ENCODE peak calls at places on chromosomes 5 and 9, in five cellular contexts. One of them, this sample, is unnamed.

GRCh38 chr9:19232117-19232829 is 1.8 kb downstream of the DENND4C start:
- DNase-seq in heart left ventricle: no peak
- DNase-seq in lower leg skin: no peak
- DNase-seq in cardiac muscle cell: no peak
- DNase-seq in PC-9: no peak
- DNase-seq in this sample: no peak

GRCh38 chr5:123089971-123090640 is 1.1 kb downstream of the PRDM6 start:
- DNase-seq in cardiac muscle cell: peak
- DNase-seq in PC-9: no peak
- DNase-seq in lower leg skin: no peak
- DNase-seq in heart left ventricle: no peak
- DNase-seq in this sample: peak

GRCh38 chr5:104353371-104353770 is 790.8 kb upstream of the NUDT12 start:
- DNase-seq in heart left ventricle: no peak
- DNase-seq in cardiac muscle cell: no peak
- DNase-seq in PC-9: no peak
- DNase-seq in lower leg skin: no peak
- DNase-seq in this sample: no peak

GRCh38 chr5:56649569-56649968 is 165.8 kb upstream of the MAP3K1 start:
- DNase-seq in lower leg skin: no peak
- DNase-seq in cardiac muscle cell: no peak
- DNase-seq in heart left ventricle: peak
- DNase-seq in PC-9: no peak
- DNase-seq in this sample: no peak

GRCh38 chr5:61570767-61571166 is 238.7 kb downstream of the ZSWIM6 start:
- DNase-seq in cardiac muscle cell: no peak
- DNase-seq in lower leg skin: no peak
- DNase-seq in PC-9: no peak
- DNase-seq in heart left ventricle: no peak
- DNase-seq in this sample: no peak

GRCh38 chr9:120928015-120928719 is 1.6 kb upstream of the TRAF1 start:
- DNase-seq in heart left ventricle: peak
- DNase-seq in lower leg skin: no peak
- DNase-seq in cardiac muscle cell: no peak
- DNase-seq in PC-9: no peak
- DNase-seq in this sample: no peak

GRCh38 chr5:22372376-22372775 is 480.8 kb downstream of the CDH12 start:
- DNase-seq in lower leg skin: no peak
- DNase-seq in heart left ventricle: no peak
- DNase-seq in cardiac muscle cell: no peak
- DNase-seq in PC-9: no peak
- DNase-seq in this sample: no peak

GRCh38 chr5:12316812-12317211 is 412.6 kb upstream of the CTNND2 start:
- DNase-seq in cardiac muscle cell: no peak
- DNase-seq in heart left ventricle: no peak
- DNase-seq in lower leg skin: no peak
- DNase-seq in PC-9: peak
- DNase-seq in this sample: no peak

GRCh38 chr9:131382850-131383729 is 10.8 kb upstream of the PRRC2B start:
- DNase-seq in PC-9: peak
- DNase-seq in cardiac muscle cell: peak
- DNase-seq in heart left ventricle: peak
- DNase-seq in lower leg skin: no peak
- DNase-seq in this sample: no peak

GRCh38 chr9:129467004-129467588 is 153.8 kb downstream of the C9orf50 start:
- DNase-seq in PC-9: no peak
- DNase-seq in lower leg skin: no peak
- DNase-seq in cardiac muscle cell: no peak
- DNase-seq in heart left ventricle: no peak
- DNase-seq in this sample: no peak

GRCh38 chr9:105887679-105888078 is 193.3 kb downstream of the TMEM38B start:
- DNase-seq in lower leg skin: no peak
- DNase-seq in cardiac muscle cell: peak
- DNase-seq in PC-9: no peak
- DNase-seq in heart left ventricle: no peak
- DNase-seq in this sample: no peak

GRCh38 chr5:147818290-147818689 is 13.2 kb downstream of the SPINK1 start:
- DNase-seq in PC-9: no peak
- DNase-seq in heart left ventricle: no peak
- DNase-seq in cardiac muscle cell: peak
- DNase-seq in lower leg skin: no peak
- DNase-seq in this sample: no peak

GRCh38 chr9:36913393-36914211 is 120.5 kb downstream of the PAX5 start:
- DNase-seq in heart left ventricle: no peak
- DNase-seq in cardiac muscle cell: no peak
- DNase-seq in PC-9: no peak
- DNase-seq in lower leg skin: no peak
- DNase-seq in this sample: no peak

GRCh38 chr5:176625966-176626875 is 4.1 kb downstream of the SNCB start:
- DNase-seq in cardiac muscle cell: no peak
- DNase-seq in PC-9: no peak
- DNase-seq in heart left ventricle: no peak
- DNase-seq in lower leg skin: no peak
- DNase-seq in this sample: peak

GRCh38 chr9:5073701-5074100 is 88.6 kb downstream of the JAK2 start:
- DNase-seq in heart left ventricle: no peak
- DNase-seq in PC-9: no peak
- DNase-seq in cardiac muscle cell: no peak
- DNase-seq in lower leg skin: no peak
- DNase-seq in this sample: no peak
- TF ChIP-seq CTCF in heart left ventricle: no peak
- TF ChIP-seq CTCF in PC-9: no peak
- TF ChIP-seq CTCF in cardiac muscle cell: no peak
- TF ChIP-seq CTCF in lower leg skin: no peak
- TF ChIP-seq CTCF in this sample: no peak

DNA sequence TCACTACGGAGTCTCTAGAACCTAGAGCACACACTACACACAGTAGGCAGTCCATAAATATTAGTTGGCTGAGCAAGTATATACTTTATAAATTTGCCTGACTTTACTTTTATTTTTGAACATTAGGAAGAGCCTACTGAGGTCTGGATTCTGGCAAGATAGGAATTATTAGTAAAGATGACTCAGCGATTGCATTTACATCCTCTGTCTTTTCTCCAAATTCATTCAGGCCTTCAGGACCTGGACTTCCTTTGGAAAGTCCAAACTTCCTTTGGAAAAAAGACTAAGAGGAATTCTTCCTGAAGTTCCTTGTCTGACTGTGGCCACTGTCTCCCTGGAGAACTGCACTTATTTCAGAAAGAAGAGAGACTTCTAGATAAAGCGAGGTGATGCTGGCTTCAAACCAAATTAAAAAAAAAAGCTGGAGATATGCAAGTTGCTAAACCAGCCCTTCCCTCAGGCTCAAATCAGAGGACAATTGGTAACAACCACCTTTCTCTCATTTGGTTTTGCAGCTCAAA is 251.3 kb downstream of the GAS1 start:
- DNase-seq in PC-9: no peak
- DNase-seq in cardiac muscle cell: no peak
- DNase-seq in heart left ventricle: no peak
- DNase-seq in lower leg skin: no peak
- DNase-seq in this sample: no peak
- TF ChIP-seq CTCF in PC-9: no peak
- TF ChIP-seq CTCF in cardiac muscle cell: no peak
- TF ChIP-seq CTCF in heart left ventricle: no peak
- TF ChIP-seq CTCF in lower leg skin: no peak
- TF ChIP-seq CTCF in this sample: no peak

GRCh38 chr5:174402224-174402812 is 322.1 kb upstream of the MSX2 start:
- DNase-seq in PC-9: no peak
- DNase-seq in lower leg skin: no peak
- DNase-seq in cardiac muscle cell: no peak
- DNase-seq in heart left ventricle: no peak
- DNase-seq in this sample: peak
- TF ChIP-seq CTCF in PC-9: no peak
- TF ChIP-seq CTCF in lower leg skin: no peak
- TF ChIP-seq CTCF in cardiac muscle cell: peak
- TF ChIP-seq CTCF in heart left ventricle: no peak
- TF ChIP-seq CTCF in this sample: no peak

GRCh38 chr5:33180900-33181299 is 259.9 kb upstream of the TARS1 start:
- DNase-seq in lower leg skin: no peak
- DNase-seq in PC-9: no peak
- DNase-seq in heart left ventricle: no peak
- DNase-seq in cardiac muscle cell: peak
- DNase-seq in this sample: peak
- TF ChIP-seq CTCF in lower leg skin: no peak
- TF ChIP-seq CTCF in PC-9: peak
- TF ChIP-seq CTCF in heart left ventricle: no peak
- TF ChIP-seq CTCF in cardiac muscle cell: peak
- TF ChIP-seq CTCF in this sample: no peak

DNA sequence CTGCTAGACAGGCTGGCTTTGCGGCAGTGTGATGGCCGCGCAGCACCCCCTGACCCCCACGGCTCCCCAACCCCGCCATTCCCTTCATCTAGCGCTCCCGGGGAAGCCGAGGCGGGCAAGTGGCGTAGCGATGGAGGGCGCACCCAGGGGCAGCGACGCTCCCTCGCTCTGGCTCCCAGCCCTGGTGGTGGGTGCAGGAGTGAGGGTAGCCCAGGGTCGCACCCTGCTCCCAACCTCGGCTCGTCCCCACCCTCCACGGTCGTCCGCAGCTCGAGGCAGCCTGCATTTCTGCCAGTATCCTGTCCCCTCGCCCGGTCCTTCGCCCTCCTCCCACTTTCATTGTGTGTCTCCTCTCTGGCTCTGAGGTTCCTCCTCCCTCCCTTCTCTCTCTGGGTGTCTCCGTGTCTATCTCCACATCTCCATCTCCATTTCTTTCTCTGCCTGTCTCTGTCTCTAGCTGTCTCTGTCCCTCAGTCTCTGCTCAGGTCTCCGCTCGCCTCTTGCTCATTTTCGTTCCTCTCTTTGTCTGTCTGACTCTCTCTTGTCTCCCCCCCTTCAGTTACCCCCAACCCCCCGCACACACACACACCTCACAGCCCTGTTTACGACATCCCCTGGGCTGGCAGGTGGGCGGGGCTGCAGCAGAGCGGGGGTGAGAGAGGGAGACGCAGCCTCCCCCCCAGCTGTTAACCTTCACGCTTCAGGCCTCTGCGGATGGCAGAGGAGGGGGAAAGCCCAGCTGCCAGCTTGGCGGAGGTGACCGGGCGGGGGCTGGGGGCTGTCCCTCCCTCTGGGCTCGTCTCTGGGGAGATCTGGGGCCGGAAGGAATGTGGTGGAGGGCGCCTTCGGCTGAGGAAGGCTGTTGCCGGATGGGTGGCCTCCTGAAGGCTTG is 48.7 kb upstream of the PSD2 start:
- DNase-seq in cardiac muscle cell: no peak
- DNase-seq in PC-9: no peak
- DNase-seq in lower leg skin: peak
- DNase-seq in heart left ventricle: peak
- DNase-seq in this sample: no peak
- TF ChIP-seq CTCF in cardiac muscle cell: no peak
- TF ChIP-seq CTCF in PC-9: no peak
- TF ChIP-seq CTCF in lower leg skin: no peak
- TF ChIP-seq CTCF in heart left ventricle: no peak
- TF ChIP-seq CTCF in this sample: no peak

This sample was measured in Calu3.